ENCODE peak calls at places on chromosomes 5 and 9, in ten cellular contexts. One of them, this sample, is unnamed.

GRCh38 chr5:149403923-149404745 is 25.0 kb upstream of the IL17B start:
- DNase-seq in fibroblast of the aortic adventitia: peak
- DNase-seq in heart left ventricle: no peak
- DNase-seq in GM13977: no peak
- DNase-seq in neural crest cell: no peak
- DNase-seq in AG04450: no peak
- DNase-seq in upper lobe of right lung: no peak
- DNase-seq in body of pancreas: no peak
- DNase-seq in psoas muscle: no peak
- DNase-seq in GM12865: no peak
- DNase-seq in this sample: no peak

GRCh38 chr9:4344946-4345345 is 45.1 kb upstream of the GLIS3 start:
- DNase-seq in fibroblast of the aortic adventitia: no peak
- DNase-seq in heart left ventricle: no peak
- DNase-seq in GM13977: no peak
- DNase-seq in neural crest cell: no peak
- DNase-seq in AG04450: no peak
- DNase-seq in upper lobe of right lung: no peak
- DNase-seq in body of pancreas: no peak
- DNase-seq in psoas muscle: no peak
- DNase-seq in GM12865: no peak
- DNase-seq in this sample: no peak

GRCh38 chr9:89874351-89875321 is 269.8 kb downstream of the GADD45G start:
- DNase-seq in fibroblast of the aortic adventitia: no peak
- DNase-seq in heart left ventricle: peak
- DNase-seq in GM13977: no peak
- DNase-seq in neural crest cell: no peak
- DNase-seq in AG04450: no peak
- DNase-seq in upper lobe of right lung: peak
- DNase-seq in body of pancreas: no peak
- DNase-seq in psoas muscle: peak
- DNase-seq in GM12865: no peak
- DNase-seq in this sample: no peak

GRCh38 chr5:116475232-116475828 is 99.3 kb downstream of the SEMA6A start:
- DNase-seq in fibroblast of the aortic adventitia: no peak
- DNase-seq in heart left ventricle: no peak
- DNase-seq in GM13977: peak
- DNase-seq in neural crest cell: no peak
- DNase-seq in AG04450: no peak
- DNase-seq in upper lobe of right lung: no peak
- DNase-seq in body of pancreas: no peak
- DNase-seq in psoas muscle: no peak
- DNase-seq in GM12865: no peak
- DNase-seq in this sample: no peak

GRCh38 chr5:169395136-169395535 is 94.2 kb upstream of the SLIT3 start:
- DNase-seq in fibroblast of the aortic adventitia: no peak
- DNase-seq in heart left ventricle: no peak
- DNase-seq in GM13977: no peak
- DNase-seq in neural crest cell: no peak
- DNase-seq in AG04450: no peak
- DNase-seq in upper lobe of right lung: no peak
- DNase-seq in body of pancreas: no peak
- DNase-seq in psoas muscle: no peak
- DNase-seq in GM12865: no peak
- DNase-seq in this sample: no peak

GRCh38 chr9:128863647-128864046 is 18.1 kb downstream of the KYAT1 start:
- DNase-seq in fibroblast of the aortic adventitia: peak
- DNase-seq in heart left ventricle: peak
- DNase-seq in GM13977: peak
- DNase-seq in neural crest cell: peak
- DNase-seq in AG04450: no peak
- DNase-seq in upper lobe of right lung: peak
- DNase-seq in body of pancreas: peak
- DNase-seq in psoas muscle: peak
- DNase-seq in GM12865: peak
- DNase-seq in this sample: peak

GRCh38 chr5:143964919-143965318 is 153.0 kb downstream of the HMHB1 start:
- DNase-seq in fibroblast of the aortic adventitia: no peak
- DNase-seq in heart left ventricle: no peak
- DNase-seq in GM13977: no peak
- DNase-seq in neural crest cell: no peak
- DNase-seq in AG04450: peak
- DNase-seq in upper lobe of right lung: no peak
- DNase-seq in body of pancreas: no peak
- DNase-seq in psoas muscle: no peak
- DNase-seq in GM12865: peak
- DNase-seq in this sample: no peak

GRCh38 chr5:76397200-76397599 is 5.9 kb upstream of the IQGAP2 start:
- DNase-seq in fibroblast of the aortic adventitia: no peak
- DNase-seq in heart left ventricle: no peak
- DNase-seq in GM13977: no peak
- DNase-seq in neural crest cell: no peak
- DNase-seq in AG04450: no peak
- DNase-seq in upper lobe of right lung: no peak
- DNase-seq in body of pancreas: no peak
- DNase-seq in psoas muscle: no peak
- DNase-seq in GM12865: no peak
- DNase-seq in this sample: no peak

GRCh38 chr5:178818094-178818493 is 41.7 kb upstream of the ZNF354B start:
- DNase-seq in fibroblast of the aortic adventitia: no peak
- DNase-seq in heart left ventricle: no peak
- DNase-seq in GM13977: no peak
- DNase-seq in neural crest cell: no peak
- DNase-seq in AG04450: no peak
- DNase-seq in upper lobe of right lung: peak
- DNase-seq in body of pancreas: no peak
- DNase-seq in psoas muscle: no peak
- DNase-seq in GM12865: no peak
- DNase-seq in this sample: no peak

GRCh38 chr5:8410618-8411017 is 541.7 kb downstream of the MTRR start:
- DNase-seq in fibroblast of the aortic adventitia: no peak
- DNase-seq in heart left ventricle: no peak
- DNase-seq in GM13977: no peak
- DNase-seq in neural crest cell: no peak
- DNase-seq in AG04450: no peak
- DNase-seq in upper lobe of right lung: no peak
- DNase-seq in body of pancreas: no peak
- DNase-seq in psoas muscle: no peak
- DNase-seq in GM12865: no peak
- DNase-seq in this sample: no peak

GRCh38 chr5:58481828-58482227 is 9.4 kb upstream of the GAPT start:
- DNase-seq in fibroblast of the aortic adventitia: no peak
- DNase-seq in heart left ventricle: no peak
- DNase-seq in GM13977: no peak
- DNase-seq in neural crest cell: no peak
- DNase-seq in AG04450: no peak
- DNase-seq in upper lobe of right lung: no peak
- DNase-seq in body of pancreas: no peak
- DNase-seq in psoas muscle: no peak
- DNase-seq in GM12865: no peak
- DNase-seq in this sample: no peak

GRCh38 chr5:58481066-58481676 is 10.1 kb upstream of the GAPT start:
- DNase-seq in fibroblast of the aortic adventitia: no peak
- DNase-seq in heart left ventricle: no peak
- DNase-seq in GM13977: no peak
- DNase-seq in neural crest cell: no peak
- DNase-seq in AG04450: no peak
- DNase-seq in upper lobe of right lung: no peak
- DNase-seq in body of pancreas: no peak
- DNase-seq in psoas muscle: no peak
- DNase-seq in GM12865: no peak
- DNase-seq in this sample: no peak

GRCh38 chr5:58482536-58482935 is 8.7 kb upstream of the GAPT start:
- DNase-seq in fibroblast of the aortic adventitia: no peak
- DNase-seq in heart left ventricle: no peak
- DNase-seq in GM13977: no peak
- DNase-seq in neural crest cell: no peak
- DNase-seq in AG04450: no peak
- DNase-seq in upper lobe of right lung: no peak
- DNase-seq in body of pancreas: no peak
- DNase-seq in psoas muscle: no peak
- DNase-seq in GM12865: no peak
- DNase-seq in this sample: no peak

GRCh38 chr5:58475404-58475803 is 15.5 kb upstream of the PLK2 start:
- DNase-seq in fibroblast of the aortic adventitia: no peak
- DNase-seq in heart left ventricle: no peak
- DNase-seq in GM13977: no peak
- DNase-seq in neural crest cell: no peak
- DNase-seq in AG04450: no peak
- DNase-seq in upper lobe of right lung: no peak
- DNase-seq in body of pancreas: no peak
- DNase-seq in psoas muscle: no peak
- DNase-seq in GM12865: no peak
- DNase-seq in this sample: no peak

GRCh38 chr5:58477760-58478159 is 13.5 kb upstream of the GAPT start:
- DNase-seq in fibroblast of the aortic adventitia: no peak
- DNase-seq in heart left ventricle: no peak
- DNase-seq in GM13977: no peak
- DNase-seq in neural crest cell: no peak
- DNase-seq in AG04450: no peak
- DNase-seq in upper lobe of right lung: no peak
- DNase-seq in body of pancreas: no peak
- DNase-seq in psoas muscle: no peak
- DNase-seq in GM12865: no peak
- DNase-seq in this sample: no peak
- TF ChIP-seq CTCF in fibroblast of the aortic adventitia: no peak
- TF ChIP-seq CTCF in heart left ventricle: no peak
- TF ChIP-seq CTCF in GM13977: peak
- TF ChIP-seq CTCF in neural crest cell: no peak
- TF ChIP-seq CTCF in AG04450: peak
- TF ChIP-seq CTCF in upper lobe of right lung: peak
- TF ChIP-seq CTCF in body of pancreas: peak
- TF ChIP-seq CTCF in psoas muscle: no peak
- TF ChIP-seq CTCF in GM12865: no peak
- TF ChIP-seq CTCF in this sample: peak

GRCh38 chr5:80156156-80156555 is 99.7 kb downstream of the SERINC5 start:
- DNase-seq in fibroblast of the aortic adventitia: no peak
- DNase-seq in heart left ventricle: no peak
- DNase-seq in GM13977: no peak
- DNase-seq in neural crest cell: no peak
- DNase-seq in AG04450: no peak
- DNase-seq in upper lobe of right lung: no peak
- DNase-seq in body of pancreas: no peak
- DNase-seq in psoas muscle: no peak
- DNase-seq in GM12865: no peak
- DNase-seq in this sample: no peak
- TF ChIP-seq CTCF in fibroblast of the aortic adventitia: no peak
- TF ChIP-seq CTCF in heart left ventricle: no peak
- TF ChIP-seq CTCF in GM13977: no peak
- TF ChIP-seq CTCF in neural crest cell: no peak
- TF ChIP-seq CTCF in AG04450: no peak
- TF ChIP-seq CTCF in upper lobe of right lung: no peak
- TF ChIP-seq CTCF in body of pancreas: no peak
- TF ChIP-seq CTCF in psoas muscle: no peak
- TF ChIP-seq CTCF in GM12865: no peak
- TF ChIP-seq CTCF in this sample: no peak

GRCh38 chr5:1363160-1363559 is 18.3 kb upstream of the CLPTM1L start:
- DNase-seq in fibroblast of the aortic adventitia: no peak
- DNase-seq in heart left ventricle: no peak
- DNase-seq in GM13977: no peak
- DNase-seq in neural crest cell: no peak
- DNase-seq in AG04450: no peak
- DNase-seq in upper lobe of right lung: no peak
- DNase-seq in body of pancreas: no peak
- DNase-seq in psoas muscle: no peak
- DNase-seq in GM12865: no peak
- DNase-seq in this sample: no peak
- TF ChIP-seq CTCF in fibroblast of the aortic adventitia: no peak
- TF ChIP-seq CTCF in heart left ventricle: no peak
- TF ChIP-seq CTCF in GM13977: no peak
- TF ChIP-seq CTCF in neural crest cell: no peak
- TF ChIP-seq CTCF in AG04450: no peak
- TF ChIP-seq CTCF in upper lobe of right lung: no peak
- TF ChIP-seq CTCF in body of pancreas: no peak
- TF ChIP-seq CTCF in psoas muscle: no peak
- TF ChIP-seq CTCF in GM12865: no peak
- TF ChIP-seq CTCF in this sample: no peak

GRCh38 chr9:133938086-133938485 is 54.0 kb downstream of the VAV2 start:
- DNase-seq in fibroblast of the aortic adventitia: no peak
- DNase-seq in heart left ventricle: no peak
- DNase-seq in GM13977: no peak
- DNase-seq in neural crest cell: no peak
- DNase-seq in AG04450: no peak
- DNase-seq in upper lobe of right lung: no peak
- DNase-seq in body of pancreas: no peak
- DNase-seq in psoas muscle: no peak
- DNase-seq in GM12865: no peak
- DNase-seq in this sample: no peak

GRCh38 chr9:133933426-133934026 is 58.6 kb downstream of the VAV2 start:
- DNase-seq in fibroblast of the aortic adventitia: no peak
- DNase-seq in heart left ventricle: no peak
- DNase-seq in GM13977: no peak
- DNase-seq in neural crest cell: no peak
- DNase-seq in AG04450: no peak
- DNase-seq in upper lobe of right lung: no peak
- DNase-seq in body of pancreas: no peak
- DNase-seq in psoas muscle: no peak
- DNase-seq in GM12865: no peak
- DNase-seq in this sample: no peak

GRCh38 chr9:133934512-133935221 is 57.5 kb downstream of the VAV2 start:
- DNase-seq in fibroblast of the aortic adventitia: peak
- DNase-seq in heart left ventricle: peak
- DNase-seq in GM13977: no peak
- DNase-seq in neural crest cell: no peak
- DNase-seq in AG04450: no peak
- DNase-seq in upper lobe of right lung: no peak
- DNase-seq in body of pancreas: no peak
- DNase-seq in psoas muscle: no peak
- DNase-seq in GM12865: no peak
- DNase-seq in this sample: no peak

GRCh38 chr9:133937120-133937519 is 55.0 kb downstream of the VAV2 start:
- DNase-seq in fibroblast of the aortic adventitia: no peak
- DNase-seq in heart left ventricle: no peak
- DNase-seq in GM13977: no peak
- DNase-seq in neural crest cell: no peak
- DNase-seq in AG04450: no peak
- DNase-seq in upper lobe of right lung: no peak
- DNase-seq in body of pancreas: no peak
- DNase-seq in psoas muscle: no peak
- DNase-seq in GM12865: no peak
- DNase-seq in this sample: no peak

DNA sequence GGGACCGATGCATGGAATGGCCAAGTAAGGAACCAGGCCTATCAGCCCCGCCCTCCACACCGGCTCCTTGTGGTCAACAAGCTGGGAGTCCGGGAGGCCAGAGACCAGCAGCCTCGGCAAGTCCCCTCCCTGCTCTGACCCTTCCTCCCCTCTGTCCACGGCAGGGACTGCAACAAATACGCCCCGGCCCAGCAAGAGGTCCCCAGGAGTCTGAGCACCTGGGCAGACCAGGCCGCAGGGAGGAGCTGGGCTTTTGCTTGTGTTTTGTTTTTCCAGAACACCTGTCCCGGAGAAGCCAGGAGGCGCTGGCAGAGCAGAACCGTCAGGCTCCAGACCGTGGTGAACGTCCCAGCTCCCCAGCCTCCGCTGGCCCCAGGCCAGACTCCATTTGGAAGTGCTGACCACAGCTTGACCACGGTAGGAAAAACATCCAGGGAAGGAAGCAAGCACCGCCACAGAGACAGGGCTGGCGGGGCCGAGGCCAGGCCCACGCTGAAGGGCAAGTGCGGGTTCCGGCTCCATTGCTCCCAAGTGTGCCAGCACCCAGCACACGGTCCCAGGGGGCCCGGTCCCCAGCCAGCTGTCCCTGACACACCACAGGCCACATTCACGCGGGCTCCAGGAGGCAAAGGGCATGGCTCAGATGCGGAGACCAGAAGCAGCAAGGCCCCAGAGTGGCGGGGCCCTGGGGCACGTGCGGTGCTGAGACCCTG is 56.6 kb downstream of the VAV2 start:
- DNase-seq in fibroblast of the aortic adventitia: peak
- DNase-seq in heart left ventricle: peak
- DNase-seq in GM13977: no peak
- DNase-seq in neural crest cell: no peak
- DNase-seq in AG04450: peak
- DNase-seq in upper lobe of right lung: no peak
- DNase-seq in body of pancreas: peak
- DNase-seq in psoas muscle: peak
- DNase-seq in GM12865: no peak
- DNase-seq in this sample: no peak
- TF ChIP-seq CTCF in fibroblast of the aortic adventitia: peak
- TF ChIP-seq CTCF in heart left ventricle: no peak
- TF ChIP-seq CTCF in GM13977: no peak
- TF ChIP-seq CTCF in neural crest cell: no peak
- TF ChIP-seq CTCF in AG04450: no peak
- TF ChIP-seq CTCF in upper lobe of right lung: no peak
- TF ChIP-seq CTCF in body of pancreas: peak
- TF ChIP-seq CTCF in psoas muscle: no peak
- TF ChIP-seq CTCF in GM12865: no peak
- TF ChIP-seq CTCF in this sample: no peak

This sample was measured in progenitor cell of endocrine pancreas.